ENCODE peak calls at places on chromosome 13, in four cellular contexts. E, H, I and U are unnamed samples.

GRCh38 chr13:79401259-79402071 is 4.6 kb downstream of the RBM26 start:
- DNase-seq in E (no peak), H (no peak), I (no peak), U (no peak)

GRCh38 chr13:44403720-44404063 is 30.1 kb downstream of the SERP2 start:
- DNase-seq in E (peak; percentile 35), H (no peak), I (no peak), U (no peak)

GRCh38 chr13:37313383-37313782 is 207.9 kb upstream of the CSNK1A1L start:
- DNase-seq in E (no peak), H (no peak), I (no peak), U (no peak)

GRCh38 chr13:31234729-31235128 is 35.0 kb downstream of the B3GLCT start:
- DNase-seq in E (no peak), H (no peak), I (no peak), U (no peak)

GRCh38 chr13:21568854-21569253 is 35.1 kb downstream of the MICU2 start:
- DNase-seq in E (no peak), H (no peak), I (no peak), U (no peak)

GRCh38 chr13:101846701-101847100 is 394.2 kb downstream of the ITGBL1 start:
- DNase-seq in E (no peak), H (no peak), I (no peak), U (no peak)

GRCh38 chr13:81171065-81171647 is 830.2 kb upstream of the SPRY2 start:
- DNase-seq in E (no peak), H (no peak), I (no peak), U (no peak)

GRCh38 chr13:31827707-31828106 is 88.4 kb downstream of the RXFP2 start:
- DNase-seq in E (no peak), H (no peak), I (no peak), U (no peak)

GRCh38 chr13:83286737-83287136 is 595.5 kb downstream of the SLITRK1 start:
- DNase-seq in E (no peak), H (no peak), I (no peak), U (no peak)

GRCh38 chr13:80050252-80050651 is 290.7 kb downstream of the SPRY2 start:
- DNase-seq in E (no peak), H (no peak), I (no peak), U (no peak)

GRCh38 chr13:46040763-46041162 is 11.8 kb downstream of the ZC3H13 start:
- DNase-seq in E (no peak), H (no peak), I (no peak), U (no peak)

GRCh38 chr13:88461272-88462009 is 790.3 kb downstream of the SLITRK5 start:
- DNase-seq in E (no peak), H (no peak), I (no peak), U (no peak)

GRCh38 chr13:70814684-70815083 is 706.4 kb upstream of the KLHL1 start:
- DNase-seq in E (no peak), H (no peak), I (no peak), U (no peak)

GRCh38 chr13:47459512-47459911 is 541.6 kb downstream of the SUCLA2 start:
- DNase-seq in E (no peak), H (no peak), I (no peak), U (no peak)

GRCh38 chr13:50248537-50249521 is 233.6 kb downstream of the KCNRG start:
- DNase-seq in E (no peak), H (no peak), I (no peak), U (no peak)

GRCh38 chr13:90502762-90503161 is 844.7 kb upstream of the MIR17HG start:
- DNase-seq in E (no peak), H (no peak), I (no peak), U (no peak)

GRCh38 chr13:46359731-46360130 is 27.3 kb downstream of the RUBCNL start:
- DNase-seq in E (no peak), H (no peak), I (no peak), U (no peak)

GRCh38 chr13:79398915-79399314 is 7.1 kb downstream of the RBM26 start:
- DNase-seq in E (no peak), H (no peak), I (no peak), U (no peak)

GRCh38 chr13:94345374-94346195 is 133.9 kb downstream of the DCT start:
- DNase-seq in E (no peak), H (no peak), I (no peak), U (no peak)

GRCh38 chr13:90428522-90429210 is 918.8 kb upstream of the MIR17HG start:
- DNase-seq in E (no peak), H (no peak), I (no peak), U (no peak)

GRCh38 chr13:106506286-106506685 is 29.2 kb downstream of the EFNB2 start:
- DNase-seq in E (no peak), H (no peak), I (no peak), U (no peak)

GRCh38 chr13:112444001-112444311 is 67.8 kb downstream of the SPACA7 start:
- DNase-seq in E (peak; percentile 76), H (peak; percentile 91), I (peak; percentile 75), U (no peak)

GRCh38 chr13:106986033-106986484 is 418.1 kb upstream of the ARGLU1 start:
- DNase-seq in E (no peak), H (no peak), I (no peak), U (no peak)

GRCh38 chr13:48629282-48629681 is 24.4 kb upstream of the CYSLTR2 start:
- DNase-seq in E (no peak), H (peak; percentile 53), I (peak; percentile 30), U (no peak)

GRCh38 chr13:111897846-111898215 is 169.1 kb upstream of the SOX1 start:
- DNase-seq in E (peak; percentile 28), H (no peak), I (no peak), U (no peak)

GRCh38 chr13:78121459-78122348 is 203.1 kb upstream of the EDNRB start:
- DNase-seq in E (no peak), H (no peak), I (peak; percentile 46), U (no peak)

GRCh38 chr13:21511841-21512240 is 52.7 kb upstream of the ZDHHC20 start:
- DNase-seq in E (no peak), H (no peak), I (no peak), U (no peak)

GRCh38 chr13:69904784-69905183 is 202.8 kb upstream of the ATXN8OS start:
- DNase-seq in E (no peak), H (no peak), I (no peak), U (no peak)

GRCh38 chr13:51943721-51944120 is 67.5 kb downstream of the ATP7B start:
- DNase-seq in E (no peak), H (no peak), I (no peak), U (no peak)

GRCh38 chr13:19959141-19959830 is 759 bp downstream of the ZMYM2 start:
- DNase-seq in E (peak; percentile 77), H (no peak), I (peak; percentile 51), U (peak; percentile 21)
- TF ChIP-seq CTCF in E (no peak), H (no peak), I (peak; percentile 14), U (no peak)

GRCh38 chr13:42129033-42129432 is 80.6 kb downstream of the DGKH start:
- DNase-seq in E (no peak), H (no peak), I (no peak), U (no peak)
- H3K36me3 ChIP-seq in E (no peaks in the 10 kb centered on the region), H (peaks cover 25% of the 10 kb centered on the region), I (peaks cover 52% of the 10 kb centered on the region), U (peaks cover 32% of the 10 kb centered on the region)

GRCh38 chr13:27599096-27599495 is 21.2 kb downstream of the LNX2 start:
- DNase-seq in E (no peak), H (no peak), I (no peak), U (no peak)
- TF ChIP-seq EP300 in E (no peak), H (no peak), I (no peak), U (no peak)

GRCh38 chr13:95698047-95698749 is 21.3 kb downstream of the DNAJC3 start:
- DNase-seq in E (no peak), H (no peak), I (no peak), U (no peak)
- TF ChIP-seq CTCF in E (no peak), H (no peak), I (no peak), U (no peak)